ENCODE peak calls at places on chromosomes 3 and 15, in four cellular contexts. X is CD4-positive, alpha-beta memory T cell; F is IMR-90; O is AG04450. V is an unnamed sample.

GRCh38 chr15:56821721-56822425 is 88.6 kb upstream of the ZNF280D start:
- DNase-seq in O (peak; percentile 36), X (peak; percentile 29), F (peak; percentile 77), V (peak; percentile 13)

GRCh38 chr3:129611812-129612349 is 5.4 kb upstream of the PLXND1 start:
- DNase-seq in F (peak; percentile 49), O (no peak), X (no peak), V (peak; percentile 89)

GRCh38 chr15:25783607-25784131 is 79.5 kb downstream of the ATP10A start:
- DNase-seq in O (no peak), F (peak; percentile 38), X (peak; percentile 29), V (peak; percentile 90)

GRCh38 chr15:70516408-70517193 is 246.8 kb downstream of the UACA start:
- DNase-seq in F (no peak), O (no peak), X (no peak), V (no peak)

GRCh38 chr3:70333080-70333479 is 20.6 kb upstream of the MDFIC2 start:
- DNase-seq in X (no peak), O (no peak), F (no peak), V (no peak)

GRCh38 chr3:113275876-113276580 is 64.7 kb downstream of the BOC start:
- DNase-seq in O (no peak), F (peak; percentile 41), X (no peak), V (peak; percentile 88)

GRCh38 chr15:90221251-90221900 is 12.4 kb downstream of the CIB1 start:
- DNase-seq in X (no peak), O (peak; percentile 53), F (peak; percentile 86), V (peak; percentile 95)

GRCh38 chr3:101950985-101951733 is 101.8 kb downstream of the NFKBIZ start:
- DNase-seq in O (no peak), X (no peak), F (no peak), V (no peak)

GRCh38 chr15:40843885-40844542 is at the start of gene SPINT1:
- DNase-seq in F (no peak), X (peak; percentile 5), O (no peak), V (peak; percentile 88)

GRCh38 chr3:58526124-58526957 is 10.6 kb downstream of the ACOX2 start:
- DNase-seq in F (peak; percentile 94), O (peak; percentile 72), X (no peak), V (peak; percentile 67)

GRCh38 chr3:114351123-114351821 is 57.4 kb downstream of the TIGIT start:
- DNase-seq in O (no peak), F (no peak), X (no peak), V (no peak)

GRCh38 chr15:80480171-80480811 is 76.1 kb downstream of the ARNT2 start:
- DNase-seq in X (no peak), F (no peak), O (no peak), V (no peak)

GRCh38 chr3:138241061-138241460 is 54.0 kb downstream of the ARMC8 start:
- DNase-seq in O (peak; percentile 10), F (peak; percentile 78), X (no peak), V (no peak)

GRCh38 chr3:177633671-177634207 is 436.5 kb upstream of the TBL1XR1 start:
- DNase-seq in F (peak; percentile 89), X (no peak), O (peak; percentile 54), V (no peak)

GRCh38 chr3:187181454-187182170 is 15.7 kb upstream of the RTP1 start:
- DNase-seq in X (no peak), O (no peak), F (no peak), V (no peak)

GRCh38 chr15:70091649-70092461 is 5.9 kb downstream of the TLE3 start:
- DNase-seq in X (no peak), O (no peak), F (no peak), V (no peak)

GRCh38 chr3:180048840-180049239 is 12.1 kb upstream of the PEX5L start:
- DNase-seq in O (no peak), X (no peak), F (peak; percentile 20), V (no peak)

GRCh38 chr15:75037685-75038084 is 14.3 kb downstream of the PPCDC start:
- DNase-seq in X (no peak), O (no peak), F (no peak), V (no peak)

GRCh38 chr15:41917767-41918430 is 24.0 kb upstream of the SPTBN5 start:
- DNase-seq in X (no peak), O (no peak), F (peak; percentile 84), V (no peak)

GRCh38 chr3:150544726-150545125 is 1.6 kb downstream of the SERP1 start:
- DNase-seq in F (peak; percentile 47), X (no peak), O (no peak), V (no peak)

GRCh38 chr3:47276558-47276957 is 6.0 kb downstream of the KIF9 start:
- DNase-seq in O (no peak), F (no peak), X (no peak), V (no peak)

GRCh38 chr15:101391431-101391830 is 96.4 kb upstream of the SNRPA1 start:
- DNase-seq in F (no peak), X (no peak), O (no peak), V (no peak)

GRCh38 chr15:58361291-58361759 is 70.5 kb upstream of the LIPC start:
- DNase-seq in X (no peak), O (peak; percentile 97), F (peak; percentile 99), V (no peak)

GRCh38 chr3:174540081-174540480 is 319.1 kb upstream of the NAALADL2 start:
- DNase-seq in F (no peak), X (no peak), O (no peak), V (peak; percentile 28)

GRCh38 chr15:81897011-81897677 is 148.7 kb downstream of the MEX3B start:
- DNase-seq in X (no peak), F (peak; percentile 90), O (peak; percentile 76), V (no peak)

GRCh38 chr15:60526127-60526616 is 47.2 kb upstream of the ICE2 start:
- DNase-seq in O (no peak), F (no peak), X (peak; percentile 42), V (no peak)

GRCh38 chr3:115518100-115518852 is 105.0 kb upstream of the GAP43 start:
- DNase-seq in F (peak; percentile 79), X (no peak), O (peak; percentile 65), V (peak; percentile 25)

GRCh38 chr3:112394008-112394616 is 61.2 kb downstream of the CD200 start:
- DNase-seq in X (no peak), O (peak; percentile 18), F (peak; percentile 45), V (no peak)

GRCh38 chr3:170712798-170713197 is 126.9 kb upstream of the SLC7A14 start:
- DNase-seq in O (no peak), X (no peak), F (no peak), V (no peak)

GRCh38 chr15:90891346-90891949 is 7.1 kb downstream of the FES start:
- DNase-seq in X (no peak), F (no peak), O (no peak), V (no peak)

GRCh38 chr15:99845009-99845408 is 111.8 kb upstream of the LYSMD4 start:
- DNase-seq in X (no peak), F (peak; percentile 1), O (no peak), V (no peak)

GRCh38 chr15:62676891-62677290 is 365.7 kb upstream of the TPM1 start:
- DNase-seq in O (no peak), X (no peak), F (no peak), V (no peak)

GRCh38 chr15:62672268-62672667 is 370.3 kb upstream of the TPM1 start:
- DNase-seq in O (no peak), F (peak; percentile 15), X (no peak), V (no peak)
- H3K4me3 ChIP-seq in O (no peak overlapping the region), F (no peak overlapping the region), X (no peak overlapping the region), V (no peak overlapping the region)

DNA sequence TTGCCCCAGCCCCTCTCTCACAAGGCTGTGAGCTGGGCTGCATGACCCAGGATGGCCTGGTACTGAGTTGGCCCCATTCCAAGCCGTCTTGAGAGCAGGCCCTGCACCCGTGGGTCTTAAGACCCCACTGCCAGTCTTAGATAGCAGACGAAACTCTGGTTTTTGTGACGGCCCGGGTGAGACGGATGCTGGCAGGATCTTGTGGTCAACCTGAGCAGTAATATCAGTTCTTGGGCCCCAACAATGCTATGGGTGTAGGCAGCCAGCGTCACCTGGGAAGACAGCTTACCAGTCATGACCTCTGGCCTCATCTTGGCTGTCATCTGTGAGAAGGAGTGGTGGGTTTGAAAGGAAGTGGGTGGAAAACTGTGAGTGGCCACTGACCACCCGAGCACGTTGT is 305.8 kb downstream of the ARRDC4 start:
- DNase-seq in F (no peak), O (no peak), X (no peak), V (no peak)
- H3K4me3 ChIP-seq in F (no peak overlapping the region), O (no peak overlapping the region), X (no peak overlapping the region), V (no peak overlapping the region)

GRCh38 chr3:31934866-31935265 is 46.2 kb downstream of the OSBPL10 start:
- DNase-seq in X (no peak), O (no peak), F (no peak), V (no peak)

GRCh38 chr3:31937225-31937624 is 43.8 kb downstream of the OSBPL10 start:
- DNase-seq in F (no peak), X (no peak), O (no peak), V (no peak)

GRCh38 chr3:31932990-31933389 is 48.1 kb downstream of the OSBPL10 start:
- DNase-seq in F (no peak), X (no peak), O (no peak), V (no peak)

GRCh38 chr3:31936661-31937060 is 44.4 kb downstream of the OSBPL10 start:
- DNase-seq in X (no peak), F (peak; percentile 61), O (no peak), V (no peak)

DNA sequence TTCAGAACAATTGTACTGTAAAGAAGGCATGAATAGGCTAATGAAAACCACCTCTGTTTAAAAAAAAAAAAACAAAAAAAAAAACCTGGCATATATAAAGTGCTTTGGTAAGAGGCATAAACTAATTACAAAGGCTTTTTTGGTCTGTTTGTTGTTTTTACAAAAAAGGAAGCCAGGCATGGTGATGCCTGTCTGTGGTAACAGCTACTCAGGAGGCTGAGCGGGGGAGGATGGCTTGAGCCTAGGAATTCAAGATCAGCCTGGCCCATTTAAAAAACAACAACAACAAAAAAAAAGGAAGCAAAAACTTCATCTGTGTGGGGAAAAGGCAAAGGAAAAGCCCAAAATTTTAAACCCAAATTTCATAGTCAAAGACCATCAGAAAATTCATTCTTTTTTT is 47.0 kb downstream of the OSBPL10 start:
- DNase-seq in F (no peak), X (no peak), O (no peak), V (no peak)
- H3K4me3 ChIP-seq in F (no peak overlapping the region), X (no peak overlapping the region), O (no peak overlapping the region), V (no peak overlapping the region)

GRCh38 chr3:57130426-57131209 is 34.5 kb downstream of the IL17RD start:
- DNase-seq in X (no peak), F (no peak), O (no peak), V (peak; percentile 76)
- H3K4me3 ChIP-seq in X (no peak overlapping the region), F (no peak overlapping the region), O (no peak overlapping the region), V (no peak overlapping the region)

GRCh38 chr3:83890763-83891135 is 1068.0 kb upstream of the CADM2 start:
- DNase-seq in O (no peak), F (no peak), X (no peak), V (no peak)
- H3K4me3 ChIP-seq in O (no peak overlapping the region), F (no peak overlapping the region), X (no peak overlapping the region), V (no peak overlapping the region)